ENCODE peak calls at places on chromosomes 4 and X, in five cellular contexts. One of them, this sample, is unnamed.

GRCh38 chr4:172998527-172999469 is 169.8 kb upstream of the GALNT7 start:
- DNase-seq in left lung: no peak
- DNase-seq in right lobe of liver: no peak
- DNase-seq in left ventricle myocardium inferior: no peak
- DNase-seq in Peyer's patch: no peak
- DNase-seq in this sample: peak

GRCh38 chr4:111905511-111905910 is 239.7 kb upstream of the FAM241A start:
- DNase-seq in left lung: no peak
- DNase-seq in right lobe of liver: no peak
- DNase-seq in Peyer's patch: no peak
- DNase-seq in left ventricle myocardium inferior: no peak
- DNase-seq in this sample: no peak

GRCh38 chrX:96425204-96425603 is 259.4 kb upstream of the DIAPH2 start:
- DNase-seq in Peyer's patch: no peak
- DNase-seq in right lobe of liver: no peak
- DNase-seq in left ventricle myocardium inferior: no peak
- DNase-seq in left lung: no peak
- DNase-seq in this sample: no peak

GRCh38 chr4:20430555-20430954 is 178.8 kb downstream of the SLIT2 start:
- DNase-seq in right lobe of liver: no peak
- DNase-seq in Peyer's patch: no peak
- DNase-seq in left ventricle myocardium inferior: no peak
- DNase-seq in left lung: no peak
- DNase-seq in this sample: no peak

GRCh38 chr4:45554423-45554822 is 569.4 kb downstream of the GABRG1 start:
- DNase-seq in left ventricle myocardium inferior: no peak
- DNase-seq in Peyer's patch: no peak
- DNase-seq in right lobe of liver: no peak
- DNase-seq in left lung: no peak
- DNase-seq in this sample: no peak

GRCh38 chr4:32073542-32073941 is 1353.4 kb downstream of the PCDH7 start:
- DNase-seq in left lung: no peak
- DNase-seq in left ventricle myocardium inferior: no peak
- DNase-seq in right lobe of liver: no peak
- DNase-seq in Peyer's patch: no peak
- DNase-seq in this sample: no peak

GRCh38 chrX:68830486-68831404 is 1.9 kb downstream of the EFNB1 start:
- DNase-seq in right lobe of liver: no peak
- DNase-seq in Peyer's patch: peak
- DNase-seq in left lung: no peak
- DNase-seq in left ventricle myocardium inferior: no peak
- DNase-seq in this sample: no peak

GRCh38 chr4:3797831-3798500 is 31.8 kb downstream of the ADRA2C start:
- DNase-seq in right lobe of liver: peak
- DNase-seq in left lung: peak
- DNase-seq in Peyer's patch: no peak
- DNase-seq in left ventricle myocardium inferior: no peak
- DNase-seq in this sample: no peak

GRCh38 chrX:35890699-35891098 is 28.8 kb upstream of the CFAP47 start:
- DNase-seq in Peyer's patch: no peak
- DNase-seq in right lobe of liver: no peak
- DNase-seq in left lung: no peak
- DNase-seq in left ventricle myocardium inferior: no peak
- DNase-seq in this sample: no peak

GRCh38 chrX:43224496-43224895 is 431.6 kb upstream of the MAOA start:
- DNase-seq in left lung: no peak
- DNase-seq in right lobe of liver: no peak
- DNase-seq in left ventricle myocardium inferior: no peak
- DNase-seq in Peyer's patch: no peak
- DNase-seq in this sample: no peak

GRCh38 chrX:42022158-42022557 is 98.8 kb upstream of the CASK start:
- DNase-seq in left lung: no peak
- DNase-seq in right lobe of liver: no peak
- DNase-seq in left ventricle myocardium inferior: no peak
- DNase-seq in Peyer's patch: no peak
- DNase-seq in this sample: no peak

GRCh38 chrX:130975947-130976346 is 72.9 kb upstream of the ENOX2 start:
- DNase-seq in right lobe of liver: no peak
- DNase-seq in left ventricle myocardium inferior: no peak
- DNase-seq in Peyer's patch: no peak
- DNase-seq in left lung: no peak
- DNase-seq in this sample: no peak

GRCh38 chr4:159837071-159837470 is 734.2 kb downstream of the RAPGEF2 start:
- DNase-seq in left lung: no peak
- DNase-seq in right lobe of liver: no peak
- DNase-seq in left ventricle myocardium inferior: no peak
- DNase-seq in Peyer's patch: no peak
- DNase-seq in this sample: no peak

GRCh38 chrX:119753639-119754257 is 4.6 kb upstream of the SOWAHD start:
- DNase-seq in Peyer's patch: no peak
- DNase-seq in left lung: no peak
- DNase-seq in left ventricle myocardium inferior: no peak
- DNase-seq in right lobe of liver: no peak
- DNase-seq in this sample: no peak

GRCh38 chrX:13899607-13900006 is 82.7 kb upstream of the GPM6B start:
- DNase-seq in Peyer's patch: no peak
- DNase-seq in left ventricle myocardium inferior: no peak
- DNase-seq in left lung: no peak
- DNase-seq in right lobe of liver: no peak
- DNase-seq in this sample: peak

GRCh38 chrX:150692837-150693781 is at the start of gene MTMR1:
- DNase-seq in left lung: peak
- DNase-seq in left ventricle myocardium inferior: peak
- DNase-seq in Peyer's patch: peak
- DNase-seq in right lobe of liver: peak
- DNase-seq in this sample: no peak

GRCh38 chr4:48262926-48263325 is 6.7 kb downstream of the TEC start:
- DNase-seq in Peyer's patch: no peak
- DNase-seq in right lobe of liver: no peak
- DNase-seq in left lung: no peak
- DNase-seq in left ventricle myocardium inferior: no peak
- DNase-seq in this sample: no peak

GRCh38 chrX:13662537-13662841 is 9.5 kb downstream of the TCEANC start:
- DNase-seq in Peyer's patch: no peak
- DNase-seq in left ventricle myocardium inferior: no peak
- DNase-seq in left lung: no peak
- DNase-seq in right lobe of liver: no peak
- DNase-seq in this sample: no peak

GRCh38 chrX:15056044-15056443 is 182.8 kb downstream of the MOSPD2 start:
- DNase-seq in right lobe of liver: no peak
- DNase-seq in left ventricle myocardium inferior: no peak
- DNase-seq in left lung: no peak
- DNase-seq in Peyer's patch: no peak
- DNase-seq in this sample: no peak

GRCh38 chr4:118848242-118848641 is 12.3 kb upstream of the SEC24D start:
- DNase-seq in Peyer's patch: no peak
- DNase-seq in left lung: no peak
- DNase-seq in left ventricle myocardium inferior: no peak
- DNase-seq in right lobe of liver: no peak
- DNase-seq in this sample: no peak

GRCh38 chr4:118848901-118849300 is 13.0 kb upstream of the SEC24D start:
- DNase-seq in Peyer's patch: no peak
- DNase-seq in right lobe of liver: no peak
- DNase-seq in left ventricle myocardium inferior: no peak
- DNase-seq in left lung: no peak
- DNase-seq in this sample: no peak

GRCh38 chr4:118846981-118847380 is 11.1 kb upstream of the SEC24D start:
- DNase-seq in left lung: no peak
- DNase-seq in left ventricle myocardium inferior: no peak
- DNase-seq in Peyer's patch: no peak
- DNase-seq in right lobe of liver: no peak
- DNase-seq in this sample: no peak

GRCh38 chr4:118850813-118851173 is 14.9 kb upstream of the SEC24D start:
- DNase-seq in Peyer's patch: no peak
- DNase-seq in left ventricle myocardium inferior: no peak
- DNase-seq in left lung: no peak
- DNase-seq in right lobe of liver: no peak
- DNase-seq in this sample: no peak

GRCh38 chr4:118849867-118850812 is 14.2 kb upstream of the SEC24D start:
- DNase-seq in Peyer's patch: peak
- DNase-seq in left ventricle myocardium inferior: no peak
- DNase-seq in left lung: no peak
- DNase-seq in right lobe of liver: no peak
- DNase-seq in this sample: no peak
- H3K4me3 ChIP-seq in Peyer's patch: peak
- H3K4me3 ChIP-seq in left ventricle myocardium inferior: peak
- H3K4me3 ChIP-seq in left lung: peak
- H3K4me3 ChIP-seq in right lobe of liver: peak
- H3K4me3 ChIP-seq in this sample: peak

DNA sequence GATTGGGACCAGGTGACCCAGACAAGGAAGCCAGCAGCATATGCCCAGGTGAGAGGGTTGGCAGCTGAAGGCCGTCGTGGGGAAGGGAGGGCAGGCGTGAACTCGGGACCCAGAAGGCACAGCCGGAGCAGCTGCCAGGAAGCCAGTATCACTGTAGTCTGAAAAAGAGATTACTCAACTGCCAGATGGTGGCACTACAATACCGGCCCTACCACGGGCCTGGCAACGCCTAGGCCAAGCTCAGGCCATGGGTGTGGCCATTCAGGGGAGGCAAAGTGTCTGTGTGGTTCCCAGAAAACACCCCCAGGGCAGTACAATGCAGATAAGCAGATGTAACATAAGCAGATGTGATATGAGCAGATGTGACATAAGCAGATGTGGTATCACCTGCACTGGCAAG is 236.0 kb downstream of the AFAP1 start:
- DNase-seq in left ventricle myocardium inferior: no peak
- DNase-seq in left lung: peak
- DNase-seq in right lobe of liver: no peak
- DNase-seq in Peyer's patch: no peak
- DNase-seq in this sample: no peak
- TF ChIP-seq CTCF in left ventricle myocardium inferior: no peak
- TF ChIP-seq CTCF in left lung: no peak
- TF ChIP-seq CTCF in right lobe of liver: no peak
- TF ChIP-seq CTCF in Peyer's patch: no peak
- TF ChIP-seq CTCF in this sample: no peak

GRCh38 chrX:18674788-18675735 is 3.2 kb upstream of the RS1 start:
- DNase-seq in Peyer's patch: peak
- DNase-seq in right lobe of liver: peak
- DNase-seq in left lung: peak
- DNase-seq in left ventricle myocardium inferior: peak
- DNase-seq in this sample: no peak
- H3K4me3 ChIP-seq in Peyer's patch: peak
- H3K4me3 ChIP-seq in right lobe of liver: peak
- H3K4me3 ChIP-seq in left lung: peak
- H3K4me3 ChIP-seq in left ventricle myocardium inferior: peak
- H3K4me3 ChIP-seq in this sample: peak

GRCh38 chr4:54231419-54232150 is 2.5 kb downstream of the PDGFRA start:
- DNase-seq in left lung: peak
- DNase-seq in right lobe of liver: peak
- DNase-seq in Peyer's patch: no peak
- DNase-seq in left ventricle myocardium inferior: peak
- DNase-seq in this sample: no peak

GRCh38 chr4:54233128-54233696 is 4.1 kb downstream of the PDGFRA start:
- DNase-seq in left ventricle myocardium inferior: peak
- DNase-seq in left lung: peak
- DNase-seq in Peyer's patch: peak
- DNase-seq in right lobe of liver: peak
- DNase-seq in this sample: no peak

GRCh38 chr4:54233697-54234496 is 4.8 kb downstream of the PDGFRA start:
- DNase-seq in left ventricle myocardium inferior: peak
- DNase-seq in right lobe of liver: peak
- DNase-seq in Peyer's patch: peak
- DNase-seq in left lung: peak
- DNase-seq in this sample: no peak

GRCh38 chr4:54232151-54232688 is 3.1 kb downstream of the PDGFRA start:
- DNase-seq in Peyer's patch: no peak
- DNase-seq in left ventricle myocardium inferior: no peak
- DNase-seq in right lobe of liver: no peak
- DNase-seq in left lung: no peak
- DNase-seq in this sample: no peak

DNA sequence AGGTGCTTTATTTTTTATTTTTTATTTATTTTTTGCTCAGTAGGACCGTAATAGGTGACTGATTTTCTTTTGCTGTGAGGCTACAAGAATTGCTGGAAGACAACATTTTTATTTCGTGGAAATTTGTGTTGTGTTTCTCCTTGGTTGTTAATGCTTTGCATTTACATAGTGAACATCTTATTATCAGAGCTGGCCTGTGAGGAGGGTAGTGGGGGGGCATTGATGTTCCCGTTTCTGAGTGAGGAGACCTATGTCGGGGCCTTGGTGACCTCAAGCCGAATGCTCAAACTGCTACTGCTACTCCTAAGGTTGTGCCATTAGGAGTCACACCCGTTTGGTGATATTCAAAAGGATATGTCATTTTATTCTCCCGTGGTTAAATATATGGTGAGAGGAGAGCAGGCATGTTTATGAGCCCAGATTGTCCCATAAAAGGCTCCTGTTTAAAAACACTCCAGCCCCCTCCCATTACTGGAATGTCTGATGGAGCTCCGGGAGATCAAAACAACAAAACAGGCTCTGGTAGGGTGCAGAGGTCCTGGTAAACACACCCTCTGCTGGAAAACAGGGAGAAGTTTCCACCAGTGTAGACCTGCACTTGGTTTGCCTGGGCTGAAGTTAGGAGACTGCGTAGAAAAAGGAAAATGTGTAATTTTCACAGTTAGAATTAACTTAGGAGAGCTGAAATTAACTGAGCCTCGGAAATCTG is 5.6 kb downstream of the PDGFRA start:
- DNase-seq in Peyer's patch: no peak
- DNase-seq in left lung: no peak
- DNase-seq in left ventricle myocardium inferior: no peak
- DNase-seq in right lobe of liver: no peak
- DNase-seq in this sample: no peak
- TF ChIP-seq CTCF in Peyer's patch: no peak
- TF ChIP-seq CTCF in left lung: peak
- TF ChIP-seq CTCF in left ventricle myocardium inferior: no peak
- TF ChIP-seq CTCF in right lobe of liver: no peak
- TF ChIP-seq CTCF in this sample: peak

GRCh38 chrX:73337366-73337765 is 109.5 kb upstream of the CDX4 start:
- DNase-seq in right lobe of liver: no peak
- DNase-seq in left ventricle myocardium inferior: no peak
- DNase-seq in Peyer's patch: no peak
- DNase-seq in left lung: no peak
- DNase-seq in this sample: no peak
- H3K4me3 ChIP-seq in right lobe of liver: no peak
- H3K4me3 ChIP-seq in left ventricle myocardium inferior: no peak
- H3K4me3 ChIP-seq in Peyer's patch: no peak
- H3K4me3 ChIP-seq in left lung: no peak
- H3K4me3 ChIP-seq in this sample: no peak

GRCh38 chr4:97910005-97910404 is 233.3 kb downstream of the STPG2 start:
- DNase-seq in Peyer's patch: no peak
- DNase-seq in left ventricle myocardium inferior: no peak
- DNase-seq in left lung: no peak
- DNase-seq in right lobe of liver: no peak
- DNase-seq in this sample: peak
- TF ChIP-seq CTCF in Peyer's patch: no peak
- TF ChIP-seq CTCF in left ventricle myocardium inferior: no peak
- TF ChIP-seq CTCF in left lung: no peak
- TF ChIP-seq CTCF in right lobe of liver: no peak
- TF ChIP-seq CTCF in this sample: peak